ENCODE peak calls at places on chromosomes 12 and 14, in six cellular contexts. P is heart left ventricle; S is iPS DF 6.9; K is CD4-positive, CD25-positive, alpha-beta regulatory T cell; Y is mesendoderm; M is breast epithelium. W is an unnamed sample. For H3K4me1, the result is how much of the 10 kb centered on the place peaks cover.

GRCh38 chr12:6347367-6348338 is 5.8 kb upstream of the TNFRSF1A start:
- DNase-seq in P (no peak), S (no peak), K (no peak), Y (no peak), M (peak), W (peak)

GRCh38 chr12:28135801-28136439 is 54.3 kb upstream of the CCDC91 start:
- DNase-seq in P (no peak), S (no peak), K (no peak), Y (no peak), M (no peak), W (no peak)

GRCh38 chr12:92759634-92760268 is 57.0 kb downstream of the PLEKHG7 start:
- DNase-seq in P (no peak), S (no peak), K (no peak), Y (peak), M (no peak), W (no peak)

GRCh38 chr12:76144253-76144564 is 59.7 kb upstream of the NAP1L1 start:
- DNase-seq in P (no peak), S (no peak), K (no peak), Y (no peak), M (no peak), W (no peak)

GRCh38 chr14:92945959-92946846 is 23.3 kb downstream of the CHGA start:
- DNase-seq in P (peak), S (no peak), K (no peak), Y (no peak), M (peak), W (no peak)

GRCh38 chr12:94062796-94063635 is 85.4 kb upstream of the PLXNC1 start:
- DNase-seq in P (no peak), S (no peak), K (no peak), Y (no peak), M (no peak), W (no peak)

GRCh38 chr14:21825845-21826244 is 152.2 kb upstream of the OR4E1 start:
- DNase-seq in P (no peak), S (no peak), K (no peak), Y (no peak), M (no peak), W (no peak)

GRCh38 chr12:19873146-19873545 is 433.9 kb downstream of the AEBP2 start:
- DNase-seq in P (no peak), S (no peak), K (no peak), Y (no peak), M (no peak), W (no peak)

GRCh38 chr14:23481992-23482813 is 12.7 kb downstream of the NGDN start:
- DNase-seq in P (no peak), S (no peak), K (no peak), Y (peak), M (no peak), W (no peak)

GRCh38 chr12:53502331-53502730 is 1.2 kb downstream of the TARBP2 start:
- DNase-seq in P (no peak), S (no peak), K (no peak), Y (no peak), M (no peak), W (no peak)

GRCh38 chr12:12505544-12506501 is 56.8 kb downstream of the DUSP16 start:
- DNase-seq in P (no peak), S (no peak), K (no peak), Y (peak), M (no peak), W (no peak)

GRCh38 chr12:52037248-52037861 is 13.9 kb upstream of the NR4A1 start:
- DNase-seq in P (peak), S (no peak), K (no peak), Y (peak), M (peak), W (peak)

GRCh38 chr14:39173198-39173597 is 1.9 kb upstream of the PNN start:
- DNase-seq in P (no peak), S (no peak), K (no peak), Y (no peak), M (no peak), W (no peak)

GRCh38 chr12:128766738-128767501 is 56.8 kb downstream of the SLC15A4 start:
- DNase-seq in P (no peak), S (no peak), K (no peak), Y (no peak), M (no peak), W (no peak)

GRCh38 chr14:85037411-85037810 is 492.5 kb upstream of the FLRT2 start:
- DNase-seq in P (no peak), S (no peak), K (no peak), Y (no peak), M (no peak), W (no peak)

GRCh38 chr12:124655317-124656213 is 88.2 kb upstream of the NCOR2 start:
- DNase-seq in P (peak), S (peak), K (no peak), Y (peak), M (peak), W (peak)

GRCh38 chr14:59161571-59162175 is 26.8 kb upstream of the DAAM1 start:
- DNase-seq in P (no peak), S (no peak), K (no peak), Y (peak), M (no peak), W (peak)

GRCh38 chr12:46664771-46665287 is 161.0 kb downstream of the SLC38A4 start:
- DNase-seq in P (no peak), S (no peak), K (no peak), Y (peak), M (no peak), W (no peak)

GRCh38 chr14:88005050-88005481 is at the start of gene GPR65:
- DNase-seq in P (no peak), S (no peak), K (peak), Y (no peak), M (no peak), W (no peak)

GRCh38 chr12:76356094-76356493 is 7.9 kb upstream of the BBS10 start:
- DNase-seq in P (no peak), S (no peak), K (no peak), Y (peak), M (no peak), W (no peak)

GRCh38 chr14:24938593-24938992 is 111.4 kb downstream of the STXBP6 start:
- DNase-seq in P (no peak), S (no peak), K (no peak), Y (peak), M (no peak), W (no peak)

DNA sequence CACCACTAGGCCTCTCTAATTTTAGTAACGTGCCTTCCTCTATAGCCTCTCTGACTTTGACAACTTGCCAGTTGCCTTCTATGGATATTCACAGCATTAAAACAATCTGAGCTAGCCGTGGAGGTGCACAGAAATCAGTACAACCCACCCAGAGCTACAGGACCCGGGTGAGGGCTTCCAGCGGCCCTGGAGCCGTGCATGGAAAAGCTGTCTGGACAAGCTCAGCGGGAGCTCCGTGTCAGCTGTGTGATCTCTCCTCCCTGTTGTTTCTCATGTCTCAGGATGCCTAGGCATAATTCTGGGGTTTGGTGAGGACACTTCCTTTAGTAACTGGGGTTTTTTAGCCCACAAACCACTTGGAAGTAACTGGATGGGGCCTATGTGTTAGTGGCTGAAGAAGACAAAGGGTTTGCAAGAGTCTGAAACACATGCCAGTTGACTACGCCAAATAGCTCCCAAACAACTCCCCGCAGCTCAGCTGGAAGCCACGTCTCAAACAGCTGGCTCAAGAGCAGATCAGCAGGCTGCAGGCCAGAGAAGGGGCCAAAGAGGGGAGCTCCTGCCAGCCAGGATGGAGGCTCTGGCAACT is 52.9 kb downstream of the SSH1 start:
- DNase-seq in P (no peak), S (no peak), K (no peak), Y (no peak), M (no peak), W (no peak)
- H3K4me1 ChIP-seq in P (half or more), S (under half), K (under half), Y (under half), M (under half), W (under half)

GRCh38 chr14:99601301-99601945 is 2.6 kb downstream of the CCDC85C start:
- DNase-seq in P (no peak), S (no peak), K (no peak), Y (no peak), M (no peak), W (no peak)

GRCh38 chr14:99603965-99604765 is at the start of gene CCDC85C:
- DNase-seq in P (peak), S (peak), K (peak), Y (peak), M (peak), W (peak)

GRCh38 chr14:99603471-99603933 is 505 bp downstream of the CCDC85C start:
- DNase-seq in P (no peak), S (no peak), K (peak), Y (peak), M (no peak), W (no peak)

GRCh38 chr14:99602054-99602787 is 1.8 kb downstream of the CCDC85C start:
- DNase-seq in P (no peak), S (no peak), K (no peak), Y (no peak), M (no peak), W (no peak)

GRCh38 chr14:99602788-99603415 is 1.1 kb downstream of the CCDC85C start:
- DNase-seq in P (no peak), S (no peak), K (no peak), Y (no peak), M (no peak), W (no peak)
- H3K4me3 ChIP-seq in P (peak), S (peak), K (no peak), Y (no peak), M (peak), W (no peak)

DNA sequence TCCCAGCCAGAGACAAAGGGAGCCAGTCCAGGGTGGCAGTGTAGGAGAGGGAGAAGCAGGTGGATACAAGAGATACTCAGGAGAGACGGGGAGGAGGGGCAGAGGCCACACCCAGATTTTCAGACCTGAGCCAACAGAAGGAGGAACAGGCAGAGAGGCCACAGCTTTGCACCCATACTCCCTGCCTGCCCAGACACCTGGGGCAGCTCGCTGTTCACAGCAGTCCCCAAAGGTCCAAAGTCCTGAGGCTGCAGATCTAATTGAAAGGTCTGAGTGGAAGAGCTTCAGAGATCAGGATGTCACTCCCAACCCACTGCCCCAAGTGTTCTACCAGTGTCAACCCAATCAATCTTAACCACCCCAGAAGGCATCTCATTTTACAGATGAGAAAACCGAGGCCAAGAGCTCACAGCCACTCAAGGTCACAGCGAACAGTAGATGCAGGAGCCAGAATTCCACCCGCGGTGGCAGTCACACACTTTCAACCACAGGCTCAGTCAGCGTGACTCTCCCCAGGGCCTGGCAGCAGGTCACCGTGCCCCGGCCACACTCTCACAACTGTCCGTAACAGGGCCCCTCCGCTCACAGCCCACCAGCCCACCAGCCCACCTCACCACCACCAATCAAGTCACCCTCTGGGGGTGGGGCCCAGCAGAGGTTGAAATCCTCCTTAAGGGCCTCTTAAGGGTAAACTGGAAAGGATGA is 33.4 kb downstream of the ACTN1 start:
- DNase-seq in P (no peak), S (no peak), K (no peak), Y (no peak), M (no peak), W (peak)
- H3K4me1 ChIP-seq in P (half or more), S (under half), K (under half), Y (under half), M (half or more), W (under half)

GRCh38 chr12:116524964-116525379 is 34.2 kb upstream of the MAP1LC3B2 start:
- DNase-seq in P (no peak), S (no peak), K (no peak), Y (peak), M (no peak), W (no peak)
- H3K4me3 ChIP-seq in P (peak), S (no peak), K (no peak), Y (no peak), M (peak), W (no peak)

GRCh38 chr14:33052899-33053400 is 114.3 kb downstream of the NPAS3 start:
- DNase-seq in P (no peak), S (no peak), K (no peak), Y (no peak), M (no peak), W (no peak)
- H3K4me1 ChIP-seq in P (under half), S (under half), K (under half), Y (under half), M (under half), W (under half)

GRCh38 chr12:106123110-106123509 is 15.6 kb downstream of the NUAK1 start:
- DNase-seq in P (no peak), S (no peak), K (no peak), Y (no peak), M (no peak), W (no peak)

GRCh38 chr12:106123551-106123991 is 15.2 kb downstream of the NUAK1 start:
- DNase-seq in P (no peak), S (no peak), K (no peak), Y (peak), M (no peak), W (peak)

GRCh38 chr12:106119301-106119700 is 19.5 kb downstream of the NUAK1 start:
- DNase-seq in P (no peak), S (no peak), K (no peak), Y (no peak), M (no peak), W (no peak)

GRCh38 chr12:106120578-106121105 is 18.1 kb downstream of the NUAK1 start:
- DNase-seq in P (peak), S (no peak), K (no peak), Y (no peak), M (no peak), W (no peak)

GRCh38 chr12:106122004-106122403 is 16.8 kb downstream of the NUAK1 start:
- DNase-seq in P (no peak), S (no peak), K (no peak), Y (no peak), M (no peak), W (no peak)
- H3K4me3 ChIP-seq in P (no peak), S (no peak), K (no peak), Y (no peak), M (no peak), W (no peak)

GRCh38 chr12:108700833-108701450 is 30.4 kb downstream of the CORO1C start:
- DNase-seq in P (no peak), S (no peak), K (no peak), Y (no peak), M (peak), W (no peak)

GRCh38 chr12:108696996-108697290 is 34.4 kb downstream of the CORO1C start:
- DNase-seq in P (no peak), S (no peak), K (no peak), Y (no peak), M (no peak), W (no peak)

GRCh38 chr12:108696111-108696995 is 35.0 kb downstream of the CORO1C start:
- DNase-seq in P (no peak), S (no peak), K (no peak), Y (no peak), M (peak), W (no peak)

GRCh38 chr12:108699955-108700563 is 31.3 kb downstream of the CORO1C start:
- DNase-seq in P (no peak), S (no peak), K (no peak), Y (peak), M (no peak), W (no peak)

DNA sequence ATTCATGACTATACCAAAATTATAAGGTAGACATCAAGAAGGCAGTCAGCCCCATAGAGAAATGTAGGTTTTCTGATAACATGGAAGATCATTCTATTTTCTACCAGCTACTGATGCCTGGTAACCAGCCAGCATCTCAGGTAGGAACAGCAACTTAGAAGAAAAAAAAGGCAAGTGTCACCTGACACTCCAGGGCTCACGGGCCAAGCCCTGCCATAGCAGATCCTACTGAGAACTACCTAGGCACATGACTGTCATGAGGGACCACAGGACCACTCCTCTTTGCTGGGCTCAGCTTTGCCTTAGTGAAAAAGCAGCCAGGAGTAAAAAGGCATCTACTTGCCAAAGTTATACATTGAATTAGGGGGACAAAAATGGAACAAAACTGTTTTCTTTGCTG is 33.4 kb downstream of the CORO1C start:
- DNase-seq in P (no peak), S (no peak), K (no peak), Y (no peak), M (no peak), W (no peak)
- H3K4me1 ChIP-seq in P (half or more), S (under half), K (under half), Y (under half), M (under half), W (under half)

DNA sequence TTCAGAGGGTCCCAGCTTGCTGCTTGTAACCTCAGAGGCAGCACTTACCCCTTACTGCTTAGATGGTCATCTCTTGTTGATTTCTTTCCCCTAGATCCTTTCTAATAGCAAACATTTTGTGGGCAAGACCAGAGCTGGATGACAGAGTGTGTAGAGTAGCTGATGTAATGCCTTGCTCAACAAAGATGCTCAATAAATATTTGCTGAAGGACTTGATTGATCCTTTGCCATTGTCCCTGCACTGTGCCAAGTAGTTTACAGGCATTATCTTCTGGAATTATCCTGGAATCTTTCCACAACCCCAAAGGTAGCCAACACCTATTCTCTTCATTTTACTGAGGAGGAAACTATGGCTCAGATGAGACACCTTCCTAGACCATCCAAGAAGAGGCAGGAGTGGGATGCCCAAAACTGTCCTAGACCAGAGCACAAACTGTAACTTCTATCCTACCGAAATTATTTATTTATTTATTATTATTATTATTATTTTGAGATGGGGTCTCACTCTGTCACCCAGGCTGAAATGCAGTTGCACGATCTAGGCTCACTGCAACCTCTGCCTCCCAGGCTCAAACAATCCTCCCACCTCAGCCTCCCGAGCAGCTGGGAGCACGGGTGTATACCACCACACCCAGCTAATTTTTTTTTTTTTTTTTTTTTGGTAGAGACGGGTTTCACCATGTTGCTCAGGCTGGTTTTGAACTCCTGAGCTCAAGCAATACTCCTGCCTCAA is 1.4 kb downstream of the MMAB start:
- DNase-seq in P (no peak), S (no peak), K (no peak), Y (no peak), M (no peak), W (peak)
- H3K4me3 ChIP-seq in P (no peak), S (no peak), K (no peak), Y (no peak), M (no peak), W (no peak)

W was measured in aorta.